ENCODE peak calls at places on chromosome 11, in seven cellular contexts. One of them, this sample, is unnamed. For H3K9me3, the result is how much of the 10 kb centered on the place peaks cover.

GRCh38 chr11:28107331-28107725 is 628 bp downstream of the KIF18A start:
- DNase-seq in right atrium auricular region: no peak
- DNase-seq in stomach: no peak
- DNase-seq in endodermal cell: no peak
- DNase-seq in cardiac muscle cell: peak
- DNase-seq in fibroblast of lung: no peak
- DNase-seq in colonic mucosa: no peak
- DNase-seq in this sample: peak

GRCh38 chr11:37916331-37916730 is 1318.3 kb upstream of the RAG2 start:
- DNase-seq in right atrium auricular region: no peak
- DNase-seq in stomach: no peak
- DNase-seq in endodermal cell: no peak
- DNase-seq in cardiac muscle cell: no peak
- DNase-seq in fibroblast of lung: peak
- DNase-seq in colonic mucosa: no peak
- DNase-seq in this sample: no peak

GRCh38 chr11:103525069-103525468 is 415.8 kb downstream of the DYNC2H1 start:
- DNase-seq in right atrium auricular region: no peak
- DNase-seq in stomach: no peak
- DNase-seq in endodermal cell: no peak
- DNase-seq in cardiac muscle cell: peak
- DNase-seq in fibroblast of lung: peak
- DNase-seq in colonic mucosa: no peak
- DNase-seq in this sample: no peak

GRCh38 chr11:115504279-115505158 is at the start of gene CADM1:
- DNase-seq in right atrium auricular region: peak
- DNase-seq in stomach: peak
- DNase-seq in endodermal cell: peak
- DNase-seq in cardiac muscle cell: peak
- DNase-seq in fibroblast of lung: peak
- DNase-seq in colonic mucosa: peak
- DNase-seq in this sample: peak

GRCh38 chr11:57635236-57635635 is 14.5 kb downstream of the YPEL4 start:
- DNase-seq in right atrium auricular region: no peak
- DNase-seq in stomach: no peak
- DNase-seq in endodermal cell: no peak
- DNase-seq in cardiac muscle cell: no peak
- DNase-seq in fibroblast of lung: no peak
- DNase-seq in colonic mucosa: no peak
- DNase-seq in this sample: no peak

GRCh38 chr11:44939673-44940072 is 11.0 kb downstream of the TP53I11 start:
- DNase-seq in right atrium auricular region: peak
- DNase-seq in stomach: no peak
- DNase-seq in endodermal cell: peak
- DNase-seq in cardiac muscle cell: peak
- DNase-seq in fibroblast of lung: no peak
- DNase-seq in colonic mucosa: no peak
- DNase-seq in this sample: peak

GRCh38 chr11:78453140-78453935 is 35.7 kb upstream of the GAB2 start:
- DNase-seq in right atrium auricular region: no peak
- DNase-seq in stomach: no peak
- DNase-seq in endodermal cell: no peak
- DNase-seq in cardiac muscle cell: peak
- DNase-seq in fibroblast of lung: peak
- DNase-seq in colonic mucosa: no peak
- DNase-seq in this sample: no peak

GRCh38 chr11:69828276-69828970 is 9.2 kb upstream of the FGF3 start:
- DNase-seq in right atrium auricular region: no peak
- DNase-seq in stomach: no peak
- DNase-seq in endodermal cell: peak
- DNase-seq in cardiac muscle cell: no peak
- DNase-seq in fibroblast of lung: no peak
- DNase-seq in colonic mucosa: peak
- DNase-seq in this sample: no peak

GRCh38 chr11:80441821-80442220 is 1001.0 kb upstream of the TENM4 start:
- DNase-seq in right atrium auricular region: no peak
- DNase-seq in stomach: no peak
- DNase-seq in endodermal cell: no peak
- DNase-seq in cardiac muscle cell: peak
- DNase-seq in fibroblast of lung: peak
- DNase-seq in colonic mucosa: no peak
- DNase-seq in this sample: no peak

GRCh38 chr11:825366-826231 is 2.1 kb upstream of the CRACR2B start:
- DNase-seq in right atrium auricular region: no peak
- DNase-seq in stomach: peak
- DNase-seq in endodermal cell: no peak
- DNase-seq in cardiac muscle cell: no peak
- DNase-seq in fibroblast of lung: no peak
- DNase-seq in colonic mucosa: peak
- DNase-seq in this sample: no peak

GRCh38 chr11:57480409-57481137 is 20.2 kb downstream of the RTN4RL2 start:
- DNase-seq in right atrium auricular region: no peak
- DNase-seq in stomach: peak
- DNase-seq in endodermal cell: peak
- DNase-seq in cardiac muscle cell: peak
- DNase-seq in fibroblast of lung: no peak
- DNase-seq in colonic mucosa: peak
- DNase-seq in this sample: peak

GRCh38 chr11:124769804-124770774 is 8.0 kb upstream of the ESAM start:
- DNase-seq in right atrium auricular region: no peak
- DNase-seq in stomach: no peak
- DNase-seq in endodermal cell: peak
- DNase-seq in cardiac muscle cell: peak
- DNase-seq in fibroblast of lung: peak
- DNase-seq in colonic mucosa: no peak
- DNase-seq in this sample: no peak

GRCh38 chr11:118620529-118621070 is 13.2 kb downstream of the PHLDB1 start:
- DNase-seq in right atrium auricular region: no peak
- DNase-seq in stomach: no peak
- DNase-seq in endodermal cell: no peak
- DNase-seq in cardiac muscle cell: peak
- DNase-seq in fibroblast of lung: peak
- DNase-seq in colonic mucosa: no peak
- DNase-seq in this sample: no peak

GRCh38 chr11:99383628-99384300 is 363.0 kb downstream of the CNTN5 start:
- DNase-seq in right atrium auricular region: no peak
- DNase-seq in stomach: no peak
- DNase-seq in endodermal cell: no peak
- DNase-seq in cardiac muscle cell: no peak
- DNase-seq in fibroblast of lung: no peak
- DNase-seq in colonic mucosa: no peak
- DNase-seq in this sample: peak

GRCh38 chr11:57402188-57403066 is 12.0 kb upstream of the PRG2 start:
- DNase-seq in right atrium auricular region: no peak
- DNase-seq in stomach: no peak
- DNase-seq in endodermal cell: peak
- DNase-seq in cardiac muscle cell: peak
- DNase-seq in fibroblast of lung: peak
- DNase-seq in colonic mucosa: no peak
- DNase-seq in this sample: peak

GRCh38 chr11:47184711-47185304 is 1.4 kb downstream of the PACSIN3 start:
- DNase-seq in right atrium auricular region: no peak
- DNase-seq in stomach: peak
- DNase-seq in endodermal cell: no peak
- DNase-seq in cardiac muscle cell: peak
- DNase-seq in fibroblast of lung: no peak
- DNase-seq in colonic mucosa: no peak
- DNase-seq in this sample: no peak

GRCh38 chr11:12245549-12245986 is 131.8 kb upstream of the PARVA start:
- DNase-seq in right atrium auricular region: no peak
- DNase-seq in stomach: peak
- DNase-seq in endodermal cell: no peak
- DNase-seq in cardiac muscle cell: no peak
- DNase-seq in fibroblast of lung: no peak
- DNase-seq in colonic mucosa: no peak
- DNase-seq in this sample: no peak

GRCh38 chr11:124481365-124482323 is 36.1 kb upstream of the OR8B8 start:
- DNase-seq in right atrium auricular region: no peak
- DNase-seq in stomach: no peak
- DNase-seq in endodermal cell: peak
- DNase-seq in cardiac muscle cell: peak
- DNase-seq in fibroblast of lung: peak
- DNase-seq in colonic mucosa: no peak
- DNase-seq in this sample: peak

GRCh38 chr11:17410606-17411379 is 22.3 kb upstream of the KCNJ11 start:
- DNase-seq in right atrium auricular region: no peak
- DNase-seq in stomach: peak
- DNase-seq in endodermal cell: no peak
- DNase-seq in cardiac muscle cell: no peak
- DNase-seq in fibroblast of lung: no peak
- DNase-seq in colonic mucosa: peak
- DNase-seq in this sample: no peak

GRCh38 chr11:66641834-66642233 is 3.3 kb downstream of the RBM4 start:
- DNase-seq in right atrium auricular region: no peak
- DNase-seq in stomach: no peak
- DNase-seq in endodermal cell: no peak
- DNase-seq in cardiac muscle cell: no peak
- DNase-seq in fibroblast of lung: peak
- DNase-seq in colonic mucosa: no peak
- DNase-seq in this sample: no peak

GRCh38 chr11:12017243-12017678 is 8.8 kb upstream of the DKK3 start:
- DNase-seq in right atrium auricular region: no peak
- DNase-seq in stomach: no peak
- DNase-seq in endodermal cell: no peak
- DNase-seq in cardiac muscle cell: peak
- DNase-seq in fibroblast of lung: peak
- DNase-seq in colonic mucosa: no peak
- DNase-seq in this sample: no peak

GRCh38 chr11:117882539-117882938 is 6.1 kb upstream of the FXYD6 start:
- DNase-seq in right atrium auricular region: peak
- DNase-seq in stomach: no peak
- DNase-seq in endodermal cell: peak
- DNase-seq in cardiac muscle cell: no peak
- DNase-seq in fibroblast of lung: no peak
- DNase-seq in colonic mucosa: no peak
- DNase-seq in this sample: peak

GRCh38 chr11:118565062-118565461 is 669 bp downstream of the IFT46 start:
- DNase-seq in right atrium auricular region: no peak
- DNase-seq in stomach: no peak
- DNase-seq in endodermal cell: no peak
- DNase-seq in cardiac muscle cell: peak
- DNase-seq in fibroblast of lung: peak
- DNase-seq in colonic mucosa: peak
- DNase-seq in this sample: no peak

GRCh38 chr11:35316161-35316560 is 103.2 kb downstream of the SLC1A2 start:
- DNase-seq in right atrium auricular region: no peak
- DNase-seq in stomach: no peak
- DNase-seq in endodermal cell: no peak
- DNase-seq in cardiac muscle cell: no peak
- DNase-seq in fibroblast of lung: peak
- DNase-seq in colonic mucosa: no peak
- DNase-seq in this sample: no peak
- H3K27ac ChIP-seq in right atrium auricular region: no peak
- H3K27ac ChIP-seq in stomach: no peak
- H3K27ac ChIP-seq in endodermal cell: no peak
- H3K27ac ChIP-seq in cardiac muscle cell: no peak
- H3K27ac ChIP-seq in fibroblast of lung: no peak
- H3K27ac ChIP-seq in colonic mucosa: no peak
- H3K27ac ChIP-seq in this sample: no peak

GRCh38 chr11:120566176-120566575 is 54.6 kb downstream of the GRIK4 start:
- DNase-seq in right atrium auricular region: no peak
- DNase-seq in stomach: no peak
- DNase-seq in endodermal cell: peak
- DNase-seq in cardiac muscle cell: peak
- DNase-seq in fibroblast of lung: peak
- DNase-seq in colonic mucosa: no peak
- DNase-seq in this sample: peak

GRCh38 chr11:120568572-120569307 is 57.2 kb downstream of the GRIK4 start:
- DNase-seq in right atrium auricular region: no peak
- DNase-seq in stomach: no peak
- DNase-seq in endodermal cell: peak
- DNase-seq in cardiac muscle cell: no peak
- DNase-seq in fibroblast of lung: no peak
- DNase-seq in colonic mucosa: no peak
- DNase-seq in this sample: no peak

GRCh38 chr11:120571476-120571875 is 59.9 kb downstream of the GRIK4 start:
- DNase-seq in right atrium auricular region: no peak
- DNase-seq in stomach: no peak
- DNase-seq in endodermal cell: peak
- DNase-seq in cardiac muscle cell: no peak
- DNase-seq in fibroblast of lung: no peak
- DNase-seq in colonic mucosa: no peak
- DNase-seq in this sample: no peak

GRCh38 chr11:120573756-120574354 is 62.3 kb downstream of the GRIK4 start:
- DNase-seq in right atrium auricular region: no peak
- DNase-seq in stomach: no peak
- DNase-seq in endodermal cell: peak
- DNase-seq in cardiac muscle cell: no peak
- DNase-seq in fibroblast of lung: peak
- DNase-seq in colonic mucosa: no peak
- DNase-seq in this sample: no peak

GRCh38 chr11:120569903-120570302 is 58.4 kb downstream of the GRIK4 start:
- DNase-seq in right atrium auricular region: no peak
- DNase-seq in stomach: no peak
- DNase-seq in endodermal cell: peak
- DNase-seq in cardiac muscle cell: no peak
- DNase-seq in fibroblast of lung: no peak
- DNase-seq in colonic mucosa: no peak
- DNase-seq in this sample: no peak
- TF ChIP-seq CTCF in right atrium auricular region: no peak
- TF ChIP-seq CTCF in stomach: no peak
- TF ChIP-seq CTCF in endodermal cell: no peak
- TF ChIP-seq CTCF in cardiac muscle cell: no peak
- TF ChIP-seq CTCF in fibroblast of lung: no peak
- TF ChIP-seq CTCF in colonic mucosa: no peak
- TF ChIP-seq CTCF in this sample: no peak

GRCh38 chr11:65071907-65072630 is 11.8 kb downstream of the CDCA5 start:
- DNase-seq in right atrium auricular region: no peak
- DNase-seq in stomach: no peak
- DNase-seq in endodermal cell: no peak
- DNase-seq in cardiac muscle cell: no peak
- DNase-seq in fibroblast of lung: no peak
- DNase-seq in colonic mucosa: no peak
- DNase-seq in this sample: no peak
- H3K9me3 ChIP-seq in right atrium auricular region: under half
- H3K9me3 ChIP-seq in stomach: under half
- H3K9me3 ChIP-seq in endodermal cell: under half
- H3K9me3 ChIP-seq in cardiac muscle cell: under half
- H3K9me3 ChIP-seq in fibroblast of lung: under half
- H3K9me3 ChIP-seq in colonic mucosa: under half
- H3K9me3 ChIP-seq in this sample: under half

GRCh38 chr11:92279056-92279455 is 54.4 kb downstream of the FAT3 start:
- DNase-seq in right atrium auricular region: no peak
- DNase-seq in stomach: no peak
- DNase-seq in endodermal cell: no peak
- DNase-seq in cardiac muscle cell: no peak
- DNase-seq in fibroblast of lung: no peak
- DNase-seq in colonic mucosa: no peak
- DNase-seq in this sample: no peak
- H3K27ac ChIP-seq in right atrium auricular region: no peak
- H3K27ac ChIP-seq in stomach: no peak
- H3K27ac ChIP-seq in endodermal cell: no peak
- H3K27ac ChIP-seq in cardiac muscle cell: no peak
- H3K27ac ChIP-seq in fibroblast of lung: no peak
- H3K27ac ChIP-seq in colonic mucosa: no peak
- H3K27ac ChIP-seq in this sample: no peak

This sample was measured in WERI-Rb-1.